ENCODE peak calls at places on chromosome 12, in six cellular contexts. T is spleen, X is tibial nerve, N is pancreas, H is cardiac muscle cell, M is vagina. O is an unnamed sample. For H3K36me3, the result is how much of the 10 kb centered on the place peaks cover.

GRCh38 chr12:674272-674781 is 11.1 kb upstream of the NINJ2 start:
- DNase-seq in T (no peak), X (no peak), N (no peak), H (no peak), M (no peak), O (no peak)

GRCh38 chr12:90360300-90360699 is 594.7 kb downstream of the CCER1 start:
- DNase-seq in T (no peak), X (no peak), N (no peak), H (no peak), M (no peak), O (no peak)

GRCh38 chr12:4423528-4424195 is 22.0 kb downstream of the FGF6 start:
- DNase-seq in T (no peak), X (no peak), N (no peak), H (no peak), M (no peak), O (no peak)

GRCh38 chr12:128660532-128661215 is 163.1 kb downstream of the SLC15A4 start:
- DNase-seq in T (no peak), X (no peak), N (no peak), H (no peak), M (no peak), O (no peak)

GRCh38 chr12:93847517-93848452 is 170.6 kb downstream of the CRADD start:
- DNase-seq in T (no peak), X (no peak), N (no peak), H (no peak), M (no peak), O (no peak)

GRCh38 chr12:130933269-130933995 is 20.3 kb upstream of the ADGRD1 start:
- DNase-seq in T (no peak), X (peak), N (no peak), H (no peak), M (no peak), O (no peak)

GRCh38 chr12:31589896-31590729 is 823 bp downstream of the DENND5B start:
- DNase-seq in T (peak), X (peak), N (peak), H (peak), M (no peak), O (no peak)

GRCh38 chr12:52713960-52714886 is 10.9 kb upstream of the KRT77 start:
- DNase-seq in T (no peak), X (no peak), N (no peak), H (no peak), M (no peak), O (no peak)

GRCh38 chr12:212799-213526 is 994 bp downstream of the SLC6A12 start:
- DNase-seq in T (peak), X (peak), N (peak), H (peak), M (no peak), O (no peak)

GRCh38 chr12:15116073-15116472 is 105.1 kb downstream of the RERG start:
- DNase-seq in T (no peak), X (no peak), N (no peak), H (peak), M (no peak), O (no peak)

GRCh38 chr12:5154091-5154490 is 110.4 kb downstream of the KCNA5 start:
- DNase-seq in T (no peak), X (no peak), N (no peak), H (no peak), M (no peak), O (no peak)

GRCh38 chr12:57124259-57124877 is 3.9 kb upstream of the LRP1 start:
- DNase-seq in T (peak), X (peak), N (peak), H (peak), M (no peak), O (no peak)

GRCh38 chr12:111285191-111285590 is 83.7 kb downstream of the PHETA1 start:
- DNase-seq in T (no peak), X (no peak), N (no peak), H (no peak), M (no peak), O (no peak)

GRCh38 chr12:46212108-46212982 is 56.5 kb downstream of the SLC38A1 start:
- DNase-seq in T (no peak), X (no peak), N (no peak), H (no peak), M (no peak), O (no peak)

GRCh38 chr12:60704171-60704914 is 1108.5 kb downstream of the SLC16A7 start:
- DNase-seq in T (no peak), X (no peak), N (no peak), H (no peak), M (no peak), O (no peak)

GRCh38 chr12:131971226-131971625 is 21.5 kb downstream of the EP400 start:
- DNase-seq in T (no peak), X (no peak), N (no peak), H (no peak), M (no peak), O (no peak)

GRCh38 chr12:74980510-74980909 is 229.1 kb downstream of the KCNC2 start:
- DNase-seq in T (no peak), X (no peak), N (no peak), H (no peak), M (no peak), O (no peak)

GRCh38 chr12:87827638-87828264 is 201.4 kb downstream of the C12orf50 start:
- DNase-seq in T (no peak), X (no peak), N (no peak), H (peak), M (no peak), O (no peak)

GRCh38 chr12:129009833-129010232 is 156.6 kb downstream of the GLT1D1 start:
- DNase-seq in T (no peak), X (no peak), N (peak), H (no peak), M (no peak), O (no peak)

GRCh38 chr12:72444125-72444524 is 172.0 kb downstream of the TRHDE start:
- DNase-seq in T (no peak), X (no peak), N (no peak), H (no peak), M (no peak), O (no peak)

GRCh38 chr12:130066742-130067141 is 95.5 kb upstream of the FZD10 start:
- DNase-seq in T (no peak), X (no peak), N (no peak), H (no peak), M (no peak), O (no peak)

GRCh38 chr12:118190266-118190665 is 54.3 kb downstream of the PEBP1 start:
- DNase-seq in T (no peak), X (no peak), N (no peak), H (peak), M (no peak), O (no peak)

GRCh38 chr12:30719060-30719459 is 23.4 kb upstream of the IPO8 start:
- DNase-seq in T (no peak), X (no peak), N (no peak), H (peak), M (no peak), O (peak)

GRCh38 chr12:99079811-99080210 is 434.7 kb downstream of the APAF1 start:
- DNase-seq in T (no peak), X (no peak), N (no peak), H (no peak), M (no peak), O (no peak)

GRCh38 chr12:17478908-17479673 is 610.9 kb downstream of the RERGL start:
- DNase-seq in T (no peak), X (no peak), N (no peak), H (no peak), M (no peak), O (no peak)

GRCh38 chr12:118359541-118359915 is 13.2 kb downstream of the TAOK3 start:
- DNase-seq in T (no peak), X (no peak), N (no peak), H (no peak), M (no peak), O (no peak)

DNA sequence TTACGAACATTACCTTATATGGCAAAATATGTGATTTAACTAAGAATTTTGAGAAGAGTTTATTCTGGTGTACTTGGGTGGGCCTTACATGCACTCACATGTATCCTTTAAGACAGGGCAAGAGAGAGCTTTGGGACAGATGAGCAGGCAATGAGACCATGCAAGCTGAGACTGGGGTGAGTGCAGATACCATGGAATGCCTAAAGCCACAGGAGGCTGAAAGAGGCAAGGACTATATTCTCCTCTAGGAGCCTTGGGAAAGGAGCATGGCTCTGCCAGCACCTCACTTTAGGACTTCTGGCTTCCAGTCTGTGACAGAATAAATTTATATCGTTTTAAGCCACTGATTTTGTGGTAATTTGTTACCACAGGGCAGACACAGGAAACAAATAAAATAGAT is 217.1 kb downstream of the PPFIA2 start:
- DNase-seq in T (no peak), X (no peak), N (no peak), H (no peak), M (no peak), O (no peak)
- H3K4me3 ChIP-seq in T (no peak), X (no peak), N (no peak), H (no peak), M (no peak), O (no peak)

GRCh38 chr12:95516757-95517156 is 34.5 kb downstream of the USP44 start:
- DNase-seq in T (no peak), X (no peak), N (no peak), H (peak), M (no peak), O (no peak)
- H3K36me3 ChIP-seq in T (under half), X (under half), N (under half), H (under half), M (under half), O (under half)

GRCh38 chr12:50287271-50287670 is 4.0 kb upstream of the LIMA1 start:
- DNase-seq in T (no peak), X (no peak), N (no peak), H (no peak), M (no peak), O (no peak)
- TF ChIP-seq CTCF in T (no peak), X (no peak), N (no peak), H (no peak), M (no peak), O (no peak)

GRCh38 chr12:116524311-116524710 is 34.9 kb upstream of the MAP1LC3B2 start:
- DNase-seq in T (peak), X (no peak), N (no peak), H (no peak), M (no peak), O (no peak)

GRCh38 chr12:116525418-116526001 is 33.7 kb upstream of the MAP1LC3B2 start:
- DNase-seq in T (no peak), X (peak), N (peak), H (peak), M (no peak), O (no peak)

GRCh38 chr12:116528498-116528897 is 30.7 kb upstream of the MAP1LC3B2 start:
- DNase-seq in T (no peak), X (no peak), N (no peak), H (no peak), M (no peak), O (no peak)

GRCh38 chr12:116528067-116528466 is 31.1 kb upstream of the MAP1LC3B2 start:
- DNase-seq in T (no peak), X (no peak), N (no peak), H (peak), M (no peak), O (no peak)

DNA sequence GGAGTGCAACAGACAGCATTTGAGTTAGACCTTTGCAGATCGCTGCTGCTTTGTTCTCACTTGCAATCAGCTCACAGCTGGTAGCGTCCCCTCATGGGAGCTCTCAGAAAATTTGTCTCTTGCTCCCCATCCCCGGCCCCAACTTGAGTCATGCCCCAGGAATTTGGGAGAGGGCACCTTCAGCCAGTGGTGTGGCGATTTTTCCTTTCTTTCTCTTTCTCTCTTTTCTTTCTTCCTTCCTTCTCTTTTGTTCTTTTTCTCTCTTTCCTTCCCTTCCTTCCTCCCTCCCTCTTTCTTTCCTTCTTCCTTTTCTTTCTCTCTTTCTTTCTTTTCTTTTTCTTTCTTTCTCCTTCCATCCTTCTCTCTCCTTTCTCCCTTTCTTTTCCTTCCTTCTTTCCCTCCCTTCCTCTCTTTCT is 34.2 kb upstream of the MAP1LC3B2 start:
- DNase-seq in T (no peak), X (no peak), N (no peak), H (peak), M (no peak), O (no peak)
- H3K4me3 ChIP-seq in T (no peak), X (no peak), N (no peak), H (no peak), M (no peak), O (no peak)

GRCh38 chr12:21642707-21643389 is 14.8 kb downstream of the LDHB start:
- DNase-seq in T (no peak), X (no peak), N (no peak), H (peak), M (no peak), O (no peak)
- H3K36me3 ChIP-seq in T (half or more), X (under half), N (under half), H (half or more), M (under half), O (under half)

DNA sequence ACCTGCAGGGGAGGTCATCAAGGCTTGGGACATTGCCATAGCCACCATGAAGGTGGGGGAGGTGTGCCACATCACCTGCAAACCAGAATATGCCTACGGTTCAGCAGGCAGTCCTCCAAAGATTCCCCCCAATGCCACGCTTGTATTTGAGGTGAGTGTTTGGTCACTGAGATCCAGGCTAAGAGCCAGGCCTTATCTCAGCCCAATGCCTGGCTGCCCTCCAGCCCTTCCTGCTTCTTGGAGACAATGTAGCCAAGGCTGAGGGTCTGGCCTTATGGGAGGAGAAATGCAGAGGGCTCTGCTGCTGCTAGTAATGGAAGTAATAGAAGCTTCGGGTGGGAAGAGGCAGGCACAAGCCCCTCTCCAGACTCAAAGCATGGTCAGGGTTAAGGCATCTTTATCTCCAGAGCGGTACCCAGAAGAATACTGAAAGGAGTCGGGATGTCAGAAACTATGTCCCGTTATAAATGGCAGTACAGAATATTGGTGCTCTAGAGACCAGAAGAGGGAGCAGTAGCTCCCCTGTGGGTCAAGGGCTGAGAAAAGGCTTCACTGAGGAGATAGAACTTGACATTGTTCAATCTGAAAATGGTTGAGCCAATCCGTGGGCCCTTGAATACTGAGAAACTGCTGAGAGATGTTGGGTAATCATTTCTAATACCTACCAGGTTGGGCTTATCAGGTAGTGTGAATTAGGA is 3.1 kb downstream of the FKBP4 start:
- DNase-seq in T (no peak), X (no peak), N (peak), H (peak), M (no peak), O (no peak)
- TF ChIP-seq CTCF in T (no peak), X (no peak), N (no peak), H (peak), M (no peak), O (peak)

GRCh38 chr12:122875590-122876220 is 20.2 kb downstream of the VPS37B start:
- DNase-seq in T (no peak), X (no peak), N (no peak), H (no peak), M (no peak), O (no peak)
- H3K4me3 ChIP-seq in T (no peak), X (no peak), N (no peak), H (no peak), M (no peak), O (no peak)

GRCh38 chr12:6569786-6570185 is 1.7 kb upstream of the NOP2 start:
- DNase-seq in T (no peak), X (no peak), N (no peak), H (no peak), M (no peak), O (no peak)
- H3K36me3 ChIP-seq in T (half or more), X (under half), N (under half), H (half or more), M (under half), O (under half)